ENCODE peak calls at places on chromosomes 5 and 9, in four cellular contexts. Z, M, G and Y are unnamed samples. For H3K4me1, the result is how much of the 10 kb centered on the place peaks cover.

GRCh38 chr9:99231708-99232107 is 9.6 kb downstream of the SEC61B start:
- DNase-seq in Z (no peak), M (no peak), G (no peak), Y (no peak)

GRCh38 chr5:143968071-143968878 is 156.3 kb downstream of the HMHB1 start:
- DNase-seq in Z (no peak), M (no peak), G (no peak), Y (no peak)

GRCh38 chr5:82225525-82226172 is 52.5 kb downstream of the RPS23 start:
- DNase-seq in Z (peak), M (peak), G (no peak), Y (no peak)

GRCh38 chr5:159102294-159102934 is 2.7 kb upstream of the EBF1 start:
- DNase-seq in Z (no peak), M (no peak), G (no peak), Y (no peak)

GRCh38 chr9:92146610-92147009 is 31.4 kb upstream of the SPTLC1 start:
- DNase-seq in Z (no peak), M (no peak), G (no peak), Y (no peak)

GRCh38 chr9:32728181-32728580 is 55.2 kb upstream of the TMEM215 start:
- DNase-seq in Z (no peak), M (no peak), G (no peak), Y (no peak)

GRCh38 chr9:91279296-91280204 is 82.2 kb downstream of the AUH start:
- DNase-seq in Z (no peak), M (no peak), G (no peak), Y (no peak)

GRCh38 chr5:119355636-119356383 is at the start of gene TNFAIP8:
- DNase-seq in Z (no peak), M (peak), G (peak), Y (peak)

GRCh38 chr9:120917989-120918630 is 8.5 kb downstream of the TRAF1 start:
- DNase-seq in Z (no peak), M (no peak), G (no peak), Y (no peak)

GRCh38 chr9:92191801-92192200 is 76.6 kb upstream of the SPTLC1 start:
- DNase-seq in Z (no peak), M (no peak), G (no peak), Y (no peak)

GRCh38 chr5:133754575-133755169 is 142.3 kb upstream of the FSTL4 start:
- DNase-seq in Z (no peak), M (no peak), G (no peak), Y (no peak)

GRCh38 chr5:133627180-133627579 is 14.8 kb upstream of the FSTL4 start:
- DNase-seq in Z (no peak), M (no peak), G (no peak), Y (no peak)

GRCh38 chr5:108311682-108312081 is 70.2 kb downstream of the FBXL17 start:
- DNase-seq in Z (no peak), M (no peak), G (no peak), Y (no peak)

GRCh38 chr9:121478816-121479676 is 20.6 kb downstream of the GGTA1 start:
- DNase-seq in Z (no peak), M (no peak), G (no peak), Y (no peak)

GRCh38 chr9:126638571-126639132 is 24.9 kb downstream of the LMX1B start:
- DNase-seq in Z (no peak), M (no peak), G (peak), Y (no peak)

GRCh38 chr5:159156839-159157238 is 52.5 kb downstream of the RNF145 start:
- DNase-seq in Z (no peak), M (peak), G (no peak), Y (no peak)

GRCh38 chr9:95116002-95116819 is 201.3 kb downstream of the FANCC start:
- DNase-seq in Z (no peak), M (no peak), G (no peak), Y (no peak)

GRCh38 chr5:170006016-170006415 is 25.7 kb upstream of the INSYN2B start:
- DNase-seq in Z (no peak), M (no peak), G (no peak), Y (no peak)

GRCh38 chr5:142926549-142926948 is 156.4 kb downstream of the ARHGAP26 start:
- DNase-seq in Z (no peak), M (no peak), G (no peak), Y (no peak)

GRCh38 chr9:3337515-3337914 is 188.3 kb downstream of the RFX3 start:
- DNase-seq in Z (no peak), M (no peak), G (no peak), Y (no peak)

GRCh38 chr5:151024440-151024839 is 4.0 kb downstream of the GPX3 start:
- DNase-seq in Z (no peak), M (no peak), G (no peak), Y (no peak)

GRCh38 chr5:139639619-139640431 is 8.3 kb upstream of the CXXC5 start:
- DNase-seq in Z (no peak), M (peak), G (no peak), Y (no peak)

GRCh38 chr5:139636975-139637408 is 11.2 kb upstream of the CXXC5 start:
- DNase-seq in Z (no peak), M (no peak), G (no peak), Y (no peak)

GRCh38 chr5:139638736-139639618 is 9.2 kb upstream of the CXXC5 start:
- DNase-seq in Z (no peak), M (no peak), G (no peak), Y (no peak)

GRCh38 chr5:139637438-139638089 is 10.6 kb upstream of the CXXC5 start:
- DNase-seq in Z (no peak), M (peak), G (peak), Y (no peak)

DNA sequence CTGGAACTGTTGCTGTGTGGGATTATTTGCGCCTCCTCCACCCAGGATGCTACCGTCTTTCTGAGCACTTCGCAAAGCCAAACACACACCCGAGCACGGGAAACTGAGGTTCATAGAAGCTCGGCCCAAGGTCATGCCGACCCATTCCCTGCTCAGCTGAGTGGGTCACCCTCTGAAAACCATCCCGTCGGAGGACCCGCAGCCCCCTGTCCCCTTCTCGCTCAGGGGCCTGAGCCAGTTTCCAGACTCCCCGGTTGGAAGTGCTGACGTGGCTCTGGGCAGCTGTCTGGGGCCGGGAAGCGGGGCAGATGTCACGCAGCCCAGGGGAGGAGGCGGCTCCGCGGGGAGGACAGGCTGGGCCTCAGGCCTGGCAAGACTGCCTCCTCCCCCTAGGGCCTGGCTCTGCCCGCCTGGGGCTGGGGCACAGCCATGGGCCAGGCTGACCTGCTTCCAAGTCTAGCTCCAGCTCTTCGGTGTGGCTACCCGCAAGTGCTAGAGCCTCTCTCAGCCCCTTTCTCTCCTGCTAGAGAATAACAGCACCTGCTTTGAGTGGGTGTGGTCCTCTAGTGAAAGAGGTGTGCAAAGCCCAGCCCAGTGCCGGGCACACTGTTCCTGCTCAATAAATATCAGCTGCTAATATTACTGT is 9.9 kb upstream of the CXXC5 start:
- DNase-seq in Z (peak), M (peak), G (peak), Y (no peak)
- H3K4me1 ChIP-seq in Z (under half), M (under half), G (half or more), Y (under half)

GRCh38 chr9:133488686-133489252 is 9.9 kb upstream of the SLC2A6 start:
- DNase-seq in Z (no peak), M (no peak), G (peak), Y (no peak)

GRCh38 chr9:133489253-133490190 is 10.6 kb upstream of the SLC2A6 start:
- DNase-seq in Z (no peak), M (no peak), G (peak), Y (no peak)

GRCh38 chr9:133491656-133491925 is 12.7 kb upstream of the SLC2A6 start:
- DNase-seq in Z (no peak), M (no peak), G (no peak), Y (no peak)

GRCh38 chr9:133490865-133491655 is 12.2 kb upstream of the SLC2A6 start:
- DNase-seq in Z (no peak), M (no peak), G (no peak), Y (no peak)

DNA sequence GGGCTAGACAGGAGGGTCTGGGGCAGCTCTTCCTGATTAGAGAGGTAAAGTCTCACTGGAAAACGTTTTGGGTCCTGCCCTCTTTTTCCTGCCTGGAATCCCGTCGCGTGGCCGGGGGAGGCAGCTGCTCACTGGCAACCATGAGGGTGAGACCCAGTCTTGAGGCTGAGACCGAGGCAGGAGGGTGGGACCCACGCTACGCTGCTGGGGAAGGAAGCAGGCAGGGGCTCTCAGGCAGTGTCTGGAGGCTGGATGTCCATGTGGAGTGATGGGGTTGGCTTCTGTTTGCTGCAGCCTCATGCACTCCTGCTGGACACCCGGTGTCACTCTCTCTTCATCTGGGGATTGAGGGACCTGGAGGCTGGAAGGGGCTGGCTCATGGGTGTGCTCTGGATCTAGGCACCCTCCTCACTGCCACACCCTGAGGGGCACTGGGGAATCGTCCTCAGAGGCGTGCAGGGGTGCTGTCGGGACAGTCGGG is 11.3 kb upstream of the SLC2A6 start:
- DNase-seq in Z (no peak), M (no peak), G (no peak), Y (no peak)
- H3K4me1 ChIP-seq in Z (under half), M (under half), G (under half), Y (under half)

DNA sequence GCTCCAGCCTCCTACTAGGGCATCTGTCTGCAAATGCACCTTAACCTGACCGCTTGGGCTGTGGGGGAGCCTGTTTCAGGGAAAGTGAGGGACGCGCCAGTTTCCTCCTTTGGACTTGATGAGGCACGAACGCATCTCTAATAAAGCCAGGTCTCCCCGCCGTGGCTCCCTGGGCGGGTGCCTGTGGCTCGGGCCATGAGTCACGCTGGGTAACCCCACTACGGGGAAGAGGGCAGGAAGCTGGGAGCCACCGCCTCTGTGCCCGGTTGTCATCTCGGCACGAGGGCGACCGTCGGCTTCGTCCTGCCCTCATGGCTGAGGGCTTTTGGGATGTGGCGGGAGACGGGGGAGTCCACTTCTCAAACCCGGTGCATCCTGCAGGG is 12.1 kb downstream of the NOTCH1 start:
- DNase-seq in Z (no peak), M (no peak), G (peak), Y (no peak)
- H3K4me1 ChIP-seq in Z (under half), M (under half), G (half or more), Y (half or more)

GRCh38 chr9:116697341-116697740 is 10.2 kb downstream of the TRIM32 start:
- DNase-seq in Z (no peak), M (no peak), G (no peak), Y (no peak)
- H3K4me1 ChIP-seq in Z (under half), M (under half), G (under half), Y (under half)

GRCh38 chr9:136080716-136081112 is 14.4 kb downstream of the NACC2 start:
- DNase-seq in Z (no peak), M (no peak), G (peak), Y (no peak)

GRCh38 chr9:136079916-136080246 is 15.2 kb downstream of the NACC2 start:
- DNase-seq in Z (no peak), M (no peak), G (peak), Y (no peak)

GRCh38 chr9:136082496-136083361 is 12.4 kb downstream of the NACC2 start:
- DNase-seq in Z (no peak), M (no peak), G (peak), Y (no peak)

GRCh38 chr9:136081826-136082495 is 13.1 kb downstream of the NACC2 start:
- DNase-seq in Z (no peak), M (no peak), G (peak), Y (no peak)

DNA sequence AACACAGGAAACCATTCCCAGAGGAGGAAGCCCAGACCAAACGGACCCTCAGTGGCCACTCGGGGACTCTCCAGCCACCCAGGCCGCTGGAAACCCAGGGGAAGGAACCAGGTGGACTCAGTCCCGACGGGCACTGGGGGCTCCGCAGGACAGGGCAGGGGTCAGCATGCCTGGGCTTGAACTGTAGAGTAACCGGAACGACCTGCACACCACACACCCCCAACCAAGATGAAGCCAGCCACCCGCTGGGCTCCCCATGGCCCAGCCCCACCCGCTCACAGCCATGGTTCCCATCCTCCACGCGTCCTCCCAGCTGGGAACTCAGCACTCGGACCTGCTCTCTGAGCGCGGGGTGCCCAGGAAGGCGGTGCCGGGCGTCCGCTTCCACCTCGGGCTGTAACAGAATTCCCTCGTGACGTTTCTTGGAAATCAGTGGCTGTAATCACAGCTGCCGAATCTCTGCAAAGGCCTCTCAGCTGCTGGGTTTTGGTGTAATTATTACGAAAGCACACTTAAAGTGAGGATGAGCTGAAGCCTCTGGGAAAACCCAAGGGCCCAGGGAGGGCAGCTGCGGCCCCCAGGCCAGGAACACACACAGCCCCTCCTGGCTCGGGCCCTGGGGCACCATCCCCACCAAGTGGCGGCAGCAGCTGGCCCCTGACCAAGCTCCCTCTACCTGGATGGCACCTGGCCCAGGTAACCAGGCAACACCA is 13.8 kb downstream of the NACC2 start:
- DNase-seq in Z (no peak), M (no peak), G (peak), Y (no peak)
- H3K4me1 ChIP-seq in Z (under half), M (under half), G (half or more), Y (under half)

GRCh38 chr9:73154271-73154670 is 2.6 kb downstream of the ANXA1 start:
- DNase-seq in Z (no peak), M (no peak), G (no peak), Y (no peak)
- H3K4me1 ChIP-seq in Z (half or more), M (under half), G (half or more), Y (under half)

DNA sequence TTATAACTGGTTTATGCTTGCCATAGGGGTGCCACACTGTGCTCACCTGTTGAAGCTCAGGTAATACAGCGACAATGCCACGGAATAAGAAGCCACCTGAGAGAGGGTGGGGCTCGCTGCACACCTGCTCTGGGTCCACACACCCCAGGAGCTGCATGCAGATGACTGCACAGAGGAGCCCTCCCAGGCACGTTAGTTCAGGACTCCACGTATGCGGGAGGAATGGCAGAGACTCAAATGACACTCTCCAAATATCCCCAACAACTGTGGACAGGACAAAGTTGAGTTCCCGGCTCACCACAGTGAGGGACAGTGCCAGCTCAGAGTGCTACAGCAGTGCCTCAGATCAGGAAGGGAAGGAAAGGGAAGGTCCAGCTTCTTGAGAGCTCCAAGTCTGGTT is 5.8 kb upstream of the FCN1 start:
- DNase-seq in Z (no peak), M (peak), G (no peak), Y (no peak)
- H3K4me1 ChIP-seq in Z (under half), M (under half), G (under half), Y (under half)